ENCODE peak calls at places on chromosomes 3 and 15, in seven cellular contexts. J, X, K, H, G, V and R are unnamed samples.

GRCh38 chr15:100707229-100707628 is 104.8 kb downstream of the ASB7 start:
- DNase-seq in V (no peak), G (no peak), H (no peak), J (no peak), K (no peak), X (no peak), R (no peak)

GRCh38 chr3:12815719-12816118 is 19.2 kb downstream of the CAND2 start:
- DNase-seq in K (no peak), J (no peak), V (no peak), H (no peak), X (no peak), G (no peak), R (no peak)

GRCh38 chr15:28123408-28124023 is 24.4 kb upstream of the OCA2 start:
- DNase-seq in V (peak; percentile 45), H (peak; percentile 78), K (peak; percentile 44), J (peak; percentile 90), X (peak; percentile 64), G (peak; percentile 77), R (no peak)

GRCh38 chr15:64112904-64113303 is 17.1 kb downstream of the SNX1 start:
- DNase-seq in K (no peak), G (no peak), J (no peak), H (peak; percentile 64), V (no peak), X (no peak), R (no peak)

GRCh38 chr3:179837374-179837773 is 184.5 kb downstream of the USP13 start:
- DNase-seq in X (peak; percentile 10), K (no peak), H (peak; percentile 20), G (no peak), J (no peak), V (no peak), R (no peak)

GRCh38 chr15:51341366-51342248 is at the start of gene GLDN:
- DNase-seq in G (peak; percentile 67), X (no peak), J (peak; percentile 17), H (no peak), V (peak; percentile 58), K (peak; percentile 64), R (no peak)

GRCh38 chr15:70815604-70816003 is 38.4 kb downstream of the LARP6 start:
- DNase-seq in X (no peak), H (no peak), V (no peak), G (no peak), K (no peak), J (no peak), R (no peak)

GRCh38 chr3:168863561-168863960 is 767.8 kb upstream of the GOLIM4 start:
- DNase-seq in H (no peak), J (no peak), G (no peak), X (no peak), V (no peak), K (no peak), R (no peak)

GRCh38 chr3:58237940-58238681 is 519 bp downstream of the ABHD6 start:
- DNase-seq in J (peak; percentile 55), H (no peak), G (peak; percentile 58), K (peak; percentile 70), X (peak; percentile 44), V (peak; percentile 58), R (peak; percentile 62)

GRCh38 chr3:140910860-140911259 is 30.8 kb upstream of the SLC25A36 start:
- DNase-seq in K (no peak), H (peak; percentile 18), V (no peak), X (no peak), G (no peak), J (no peak), R (no peak)

GRCh38 chr3:70526966-70527515 is 214.6 kb upstream of the MDFIC2 start:
- DNase-seq in X (no peak), G (no peak), J (no peak), H (no peak), V (no peak), K (no peak), R (no peak)

GRCh38 chr3:8205876-8206275 is 295.7 kb upstream of the LMCD1 start:
- DNase-seq in J (no peak), G (no peak), K (no peak), X (no peak), V (no peak), H (no peak), R (no peak)

GRCh38 chr3:13224967-13225366 is 151.7 kb upstream of the IQSEC1 start:
- DNase-seq in J (no peak), K (no peak), X (no peak), V (no peak), H (no peak), G (no peak), R (no peak)

GRCh38 chr3:133124511-133124910 is 86.3 kb downstream of the TMEM108 start:
- DNase-seq in X (no peak), K (peak; percentile 25), G (no peak), J (peak; percentile 28), V (peak; percentile 15), H (peak; percentile 22), R (no peak)

GRCh38 chr15:73048624-73049295 is 3.5 kb upstream of the NEO1 start:
- DNase-seq in V (no peak), J (no peak), G (no peak), K (no peak), H (no peak), X (no peak), R (no peak)

GRCh38 chr3:66808891-66809578 is 189.1 kb upstream of the KBTBD8 start:
- DNase-seq in V (no peak), H (no peak), J (peak; percentile 54), X (no peak), K (no peak), G (no peak), R (no peak)

GRCh38 chr3:119600732-119601131 is 3.0 kb downstream of the PLA1A start:
- DNase-seq in J (peak; percentile 9), V (peak; percentile 27), X (peak; percentile 68), H (no peak), K (peak; percentile 37), G (no peak), R (peak; percentile 82)

GRCh38 chr3:50738252-50738598 is 63.5 kb downstream of the DOCK3 start:
- DNase-seq in X (no peak), H (no peak), K (no peak), V (no peak), J (no peak), G (no peak), R (no peak)

GRCh38 chr3:72892870-72893269 is 5.0 kb downstream of the GXYLT2 start:
- DNase-seq in J (no peak), H (no peak), K (no peak), G (no peak), V (no peak), X (peak; percentile 19), R (no peak)

GRCh38 chr15:73002509-73002908 is 49.8 kb upstream of the NEO1 start:
- DNase-seq in X (no peak), G (no peak), K (no peak), H (no peak), V (no peak), J (no peak), R (no peak)

GRCh38 chr15:37789881-37790280 is 144.6 kb upstream of the TMCO5A start:
- DNase-seq in K (no peak), V (no peak), J (no peak), X (no peak), H (peak; percentile 26), G (no peak), R (no peak)

GRCh38 chr15:51030649-51031316 is 63.9 kb downstream of the TNFAIP8L3 start:
- DNase-seq in H (peak; percentile 38), V (no peak), G (peak; percentile 57), J (peak; percentile 29), X (no peak), K (no peak), R (no peak)

DNA sequence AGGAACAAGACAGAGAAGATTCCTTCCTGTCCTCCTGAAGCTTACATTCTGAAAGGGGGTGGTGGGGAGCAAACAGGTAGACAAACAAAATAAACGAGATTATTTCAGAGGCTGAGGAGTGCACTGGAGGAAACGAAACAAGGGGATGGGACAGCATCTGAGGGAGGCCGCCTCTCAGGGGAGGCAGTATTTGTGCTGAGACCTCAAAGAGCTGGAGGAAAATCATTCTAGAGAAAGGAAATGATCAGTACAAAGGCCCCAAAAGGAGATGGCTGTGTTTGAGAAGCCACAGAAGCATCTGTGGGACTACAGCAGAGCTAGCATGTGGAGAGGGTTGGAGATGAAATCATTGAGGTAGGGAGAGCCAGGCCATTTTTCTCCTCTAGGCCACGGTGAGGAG is 55.1 kb downstream of the DCLK3 start:
- DNase-seq in X (no peak), H (no peak), V (no peak), G (no peak), K (no peak), J (no peak), R (no peak)
- H3K4me3 ChIP-seq in X (no peak overlapping the region), H (no peak overlapping the region), V (no peak overlapping the region), G (no peak overlapping the region), K (no peak overlapping the region), J (no peak overlapping the region), R (no peak overlapping the region)

DNA sequence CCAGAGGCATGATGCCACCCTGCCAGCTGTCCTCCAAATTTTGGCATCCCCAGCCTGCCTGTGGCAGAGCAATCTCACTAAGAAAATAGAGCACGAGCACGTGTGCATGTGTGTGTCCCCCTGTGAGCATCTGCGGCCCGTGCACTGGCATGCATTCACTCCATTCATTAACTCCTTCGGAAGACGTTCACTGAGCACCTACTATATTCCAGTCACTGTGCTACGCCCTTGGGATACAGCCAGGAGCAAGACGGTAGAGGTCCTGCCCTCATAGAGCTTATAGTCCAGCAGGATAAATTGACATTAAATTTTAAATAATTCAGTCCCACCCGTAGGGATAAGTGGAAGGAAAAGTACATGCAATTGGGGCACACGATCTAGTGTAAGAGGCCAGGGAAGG is 40.0 kb upstream of the HES1 start:
- DNase-seq in K (no peak), G (no peak), V (no peak), X (no peak), H (no peak), J (no peak), R (no peak)
- H3K4me3 ChIP-seq in K (no peak overlapping the region), G (no peak overlapping the region), V (no peak overlapping the region), X (no peak overlapping the region), H (no peak overlapping the region), J (no peak overlapping the region), R (no peak overlapping the region)

DNA sequence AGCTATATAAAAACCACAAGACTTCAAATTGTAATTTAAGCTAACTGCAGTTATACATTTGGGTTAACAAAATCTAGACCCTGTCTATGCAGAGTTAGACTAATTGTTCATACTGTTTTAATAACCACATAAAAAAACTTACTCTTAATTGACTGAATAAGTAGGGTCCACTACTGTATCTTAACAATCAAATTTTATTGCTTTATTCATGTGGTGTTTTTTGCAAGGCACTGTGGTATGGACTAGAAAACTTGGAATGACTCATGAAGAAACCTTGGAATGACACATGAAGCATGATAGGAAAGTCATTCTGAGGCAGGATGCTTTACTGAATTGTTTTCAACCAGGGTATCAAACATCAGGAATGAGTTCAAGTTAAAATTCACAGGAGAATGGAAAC is 2.3 kb downstream of the SERP1 start:
- DNase-seq in X (no peak), K (no peak), J (no peak), H (peak; percentile 28), V (no peak), G (no peak), R (no peak)
- H3K4me3 ChIP-seq in X (peak overlapping the region; percentile 94), K (no peak overlapping the region), J (no peak overlapping the region), H (no peak overlapping the region), V (peak overlapping the region; percentile 85), G (no peak overlapping the region), R (peak overlapping the region; percentile 38)

GRCh38 chr3:181726351-181727121 is 14.8 kb downstream of the SOX2 start:
- DNase-seq in X (no peak), V (no peak), K (no peak), J (no peak), H (no peak), G (no peak), R (peak; percentile 80)
- H3K4me3 ChIP-seq in X (no peak overlapping the region), V (peak overlapping the region; percentile 51), K (peak overlapping the region; percentile 21), J (no peak overlapping the region), H (peak overlapping the region; percentile 33), G (peak overlapping the region; percentile 25), R (peak overlapping the region; percentile 54)